ENCODE peak calls at places on chromosomes 12 and 14, in eight cellular contexts. V is epithelial cell of prostate; U is T-helper 1 cell; O is GM10248; M is CD8-positive, alpha-beta memory T cell; Y is psoas muscle; X is cardiac fibroblast; G is fibroblast of mammary gland. L is an unnamed sample.

GRCh38 chr12:128078311-128078851 is 188.6 kb upstream of the TMEM132C start:
- DNase-seq in V (no peak), U (no peak), O (no peak), M (no peak), Y (no peak), X (no peak), G (no peak), L (no peak)

GRCh38 chr12:15522574-15523187 is 200.4 kb downstream of the PTPRO start:
- DNase-seq in V (no peak), U (no peak), O (peak), M (no peak), Y (no peak), X (peak), G (peak), L (no peak)

GRCh38 chr12:66724616-66725015 is 45.7 kb upstream of the GRIP1 start:
- DNase-seq in V (no peak), U (no peak), O (no peak), M (no peak), Y (no peak), X (no peak), G (no peak), L (no peak)

GRCh38 chr12:104695453-104696148 is 238.9 kb downstream of the CHST11 start:
- DNase-seq in V (no peak), U (peak), O (peak), M (peak), Y (no peak), X (peak), G (peak), L (peak)

GRCh38 chr12:59087077-59087673 is 166.9 kb upstream of the LRIG3 start:
- DNase-seq in V (no peak), U (no peak), O (no peak), M (no peak), Y (no peak), X (peak), G (peak), L (no peak)

GRCh38 chr12:17216156-17216555 is 610.2 kb upstream of the LMO3 start:
- DNase-seq in V (no peak), U (no peak), O (no peak), M (no peak), Y (no peak), X (no peak), G (no peak), L (no peak)

GRCh38 chr14:76007852-76008251 is 22.3 kb downstream of the IFT43 start:
- DNase-seq in V (no peak), U (no peak), O (no peak), M (no peak), Y (no peak), X (no peak), G (peak), L (no peak)

GRCh38 chr14:74543771-74544170 is 50.2 kb downstream of the ISCA2 start:
- DNase-seq in V (no peak), U (no peak), O (no peak), M (no peak), Y (no peak), X (no peak), G (no peak), L (no peak)

GRCh38 chr14:77707355-77707723 is 484 bp downstream of the ALKBH1 start:
- DNase-seq in V (no peak), U (no peak), O (peak), M (no peak), Y (no peak), X (peak), G (peak), L (no peak)